ENCODE peak calls at places on chromosomes 11 and 22, in four cellular contexts. One of them, this sample, is unnamed.

GRCh38 chr22:26127126-26127525 is 42.1 kb upstream of the SEZ6L start:
- DNase-seq in HepG2: no peak
- DNase-seq in WTC11: no peak
- DNase-seq in GM12878: no peak
- DNase-seq in this sample: no peak

GRCh38 chr11:336666-337002 is 16.0 kb upstream of the IFITM3 start:
- DNase-seq in HepG2: no peak
- DNase-seq in WTC11: no peak
- DNase-seq in GM12878: no peak
- DNase-seq in this sample: no peak

GRCh38 chr11:65796726-65797601 is 10.1 kb downstream of the OVOL1 start:
- DNase-seq in HepG2: no peak
- DNase-seq in WTC11: no peak
- DNase-seq in GM12878: no peak
- DNase-seq in this sample: no peak

GRCh38 chr11:96161271-96162089 is 181.5 kb downstream of the MAML2 start:
- DNase-seq in HepG2: no peak
- DNase-seq in WTC11: no peak
- DNase-seq in GM12878: no peak
- DNase-seq in this sample: no peak

GRCh38 chr11:106467486-106467885 is 390.0 kb downstream of the AASDHPPT start:
- DNase-seq in HepG2: no peak
- DNase-seq in WTC11: no peak
- DNase-seq in GM12878: no peak
- DNase-seq in this sample: no peak

GRCh38 chr11:70764356-70764905 is 366.1 kb downstream of the CTTN start:
- DNase-seq in HepG2: no peak
- DNase-seq in WTC11: no peak
- DNase-seq in GM12878: no peak
- DNase-seq in this sample: no peak

GRCh38 chr22:41245917-41246499 is 5.3 kb upstream of the CHADL start:
- DNase-seq in HepG2: no peak
- DNase-seq in WTC11: peak; percentile 72
- DNase-seq in GM12878: no peak
- DNase-seq in this sample: no peak

GRCh38 chr22:25219948-25220442 is 556 bp downstream of the CRYBB2 start:
- DNase-seq in HepG2: no peak
- DNase-seq in WTC11: no peak
- DNase-seq in GM12878: no peak
- DNase-seq in this sample: no peak

GRCh38 chr11:96342131-96342970 is 644 bp downstream of the MAML2 start:
- DNase-seq in HepG2: no peak
- DNase-seq in WTC11: no peak
- DNase-seq in GM12878: no peak
- DNase-seq in this sample: no peak

GRCh38 chr11:10350341-10350740 is 45.5 kb downstream of the ADM start:
- DNase-seq in HepG2: peak; percentile 77
- DNase-seq in WTC11: peak; percentile 44
- DNase-seq in GM12878: no peak
- DNase-seq in this sample: no peak

GRCh38 chr11:68784653-68785052 is 33.3 kb upstream of the TESMIN start:
- DNase-seq in HepG2: no peak
- DNase-seq in WTC11: no peak
- DNase-seq in GM12878: no peak
- DNase-seq in this sample: no peak

GRCh38 chr22:25775501-25775900 is 33.5 kb downstream of the MYO18B start:
- DNase-seq in HepG2: no peak
- DNase-seq in WTC11: peak; percentile 65
- DNase-seq in GM12878: no peak
- DNase-seq in this sample: no peak

GRCh38 chr11:128029219-128029722 is 558.1 kb downstream of the ETS1 start:
- DNase-seq in HepG2: no peak
- DNase-seq in WTC11: no peak
- DNase-seq in GM12878: no peak
- DNase-seq in this sample: no peak

GRCh38 chr11:2175659-2176058 is 4.0 kb upstream of the TH start:
- DNase-seq in HepG2: no peak
- DNase-seq in WTC11: no peak
- DNase-seq in GM12878: no peak
- DNase-seq in this sample: no peak

GRCh38 chr11:64539239-64539638 is 51.8 kb upstream of the SLC22A12 start:
- DNase-seq in HepG2: no peak
- DNase-seq in WTC11: no peak
- DNase-seq in GM12878: no peak
- DNase-seq in this sample: no peak

GRCh38 chr22:24875862-24876506 is 70.0 kb downstream of the SGSM1 start:
- DNase-seq in HepG2: no peak
- DNase-seq in WTC11: peak; percentile 68
- DNase-seq in GM12878: no peak
- DNase-seq in this sample: peak; percentile 16

GRCh38 chr11:75429902-75430691 is 2.9 kb downstream of the KLHL35 start:
- DNase-seq in HepG2: no peak
- DNase-seq in WTC11: peak; percentile 62
- DNase-seq in GM12878: no peak
- DNase-seq in this sample: no peak

GRCh38 chr22:24430431-24431308 is 3.3 kb downstream of the ADORA2A start:
- DNase-seq in HepG2: no peak
- DNase-seq in WTC11: no peak
- DNase-seq in GM12878: no peak
- DNase-seq in this sample: no peak

DNA sequence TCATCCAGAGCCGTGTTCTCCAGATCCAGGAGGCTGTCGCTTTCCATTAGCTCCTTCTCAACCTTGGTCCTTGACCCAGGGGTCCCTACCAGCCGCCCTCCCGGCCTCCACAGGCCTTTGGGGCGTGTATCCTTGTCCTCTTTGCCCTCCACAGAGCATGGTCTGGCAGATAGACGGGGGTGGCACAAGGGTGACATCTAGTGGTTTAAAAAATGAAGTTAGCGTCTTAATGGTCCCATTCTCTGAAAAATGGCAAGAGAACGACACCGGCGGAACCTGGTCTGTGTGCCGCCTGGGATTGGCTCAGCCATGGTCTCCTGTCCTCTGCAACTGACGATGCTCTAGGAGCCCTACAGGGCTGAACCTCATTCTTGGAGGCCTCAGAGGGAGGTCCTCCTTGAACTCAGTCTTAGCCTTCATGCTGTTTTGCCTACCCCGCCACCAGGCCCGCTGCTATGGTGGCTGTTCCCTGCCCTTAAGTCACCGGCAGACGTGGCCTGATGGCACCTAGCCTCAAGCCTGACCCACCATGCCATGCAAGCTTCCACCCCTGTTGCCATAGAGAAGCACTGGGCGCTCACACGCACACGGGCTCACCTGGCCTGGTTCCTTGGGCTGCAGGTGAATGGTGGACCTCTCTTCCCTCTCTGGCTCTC is 152.1 kb upstream of the SYN3 start:
- DNase-seq in HepG2: peak; percentile 47
- DNase-seq in WTC11: peak; percentile 59
- DNase-seq in GM12878: no peak
- DNase-seq in this sample: peak; percentile 41
- TF ChIP-seq ETV6 in HepG2: no peak
- TF ChIP-seq ETV6 in WTC11: no peak
- TF ChIP-seq ETV6 in GM12878: no peak
- TF ChIP-seq ETV6 in this sample: no peak

GRCh38 chr22:39534591-39535301 is 2.2 kb upstream of the RPS19BP1 start:
- DNase-seq in HepG2: peak; percentile 54
- DNase-seq in WTC11: peak; percentile 96
- DNase-seq in GM12878: no peak
- DNase-seq in this sample: peak; percentile 74

GRCh38 chr22:39536711-39537110 is 4.2 kb upstream of the RPS19BP1 start:
- DNase-seq in HepG2: no peak
- DNase-seq in WTC11: no peak
- DNase-seq in GM12878: no peak
- DNase-seq in this sample: no peak

GRCh38 chr22:39534092-39534506 is 1.6 kb upstream of the RPS19BP1 start:
- DNase-seq in HepG2: peak; percentile 73
- DNase-seq in WTC11: no peak
- DNase-seq in GM12878: no peak
- DNase-seq in this sample: no peak

GRCh38 chr22:39535831-39536449 is 3.4 kb upstream of the RPS19BP1 start:
- DNase-seq in HepG2: no peak
- DNase-seq in WTC11: no peak
- DNase-seq in GM12878: no peak
- DNase-seq in this sample: no peak

GRCh38 chr22:39535302-39535805 is 2.8 kb upstream of the RPS19BP1 start:
- DNase-seq in HepG2: no peak
- DNase-seq in WTC11: peak; percentile 41
- DNase-seq in GM12878: no peak
- DNase-seq in this sample: no peak
- TF ChIP-seq TCF7 in HepG2: no peak
- TF ChIP-seq TCF7 in WTC11: no peak
- TF ChIP-seq TCF7 in GM12878: no peak
- TF ChIP-seq TCF7 in this sample: no peak

GRCh38 chr11:45412033-45412432 is 125.9 kb upstream of the SYT13 start:
- DNase-seq in HepG2: no peak
- DNase-seq in WTC11: no peak
- DNase-seq in GM12878: no peak
- DNase-seq in this sample: no peak
- TF ChIP-seq ETV6 in HepG2: no peak
- TF ChIP-seq ETV6 in WTC11: no peak
- TF ChIP-seq ETV6 in GM12878: no peak
- TF ChIP-seq ETV6 in this sample: no peak

DNA sequence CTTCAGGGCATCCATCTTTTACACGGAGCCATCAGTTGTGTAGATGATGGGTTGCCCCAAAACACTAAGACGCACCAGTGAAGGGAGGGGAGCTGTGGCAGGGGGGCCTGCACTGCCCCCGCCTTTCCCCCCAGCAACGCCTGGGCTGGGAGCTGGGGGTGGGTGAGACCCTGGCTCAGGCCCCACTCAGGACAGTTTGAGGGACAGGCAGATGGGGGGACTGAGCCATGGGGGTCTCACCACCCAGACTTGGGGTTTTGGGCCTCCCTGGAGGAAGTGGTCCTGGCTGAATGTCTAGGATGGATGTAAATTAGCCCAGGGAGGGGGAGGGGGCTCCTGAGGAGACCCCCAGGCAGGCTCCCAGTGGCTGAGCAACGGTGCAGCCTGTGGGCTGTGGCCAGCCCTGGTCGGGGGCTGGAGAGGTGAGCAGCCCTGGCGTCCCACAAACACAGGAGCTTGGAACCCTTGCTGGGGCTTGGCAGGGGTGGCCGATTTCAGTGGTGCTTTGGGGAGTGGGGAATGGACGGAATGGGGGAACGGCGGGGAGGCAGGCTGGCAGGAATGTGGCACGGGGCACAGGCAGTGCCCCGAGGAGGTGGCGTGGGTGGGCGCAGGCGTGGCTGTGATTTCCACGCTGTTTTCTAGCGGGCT is 6.1 kb downstream of the PARVB start:
- DNase-seq in HepG2: no peak
- DNase-seq in WTC11: no peak
- DNase-seq in GM12878: no peak
- DNase-seq in this sample: no peak
- TF ChIP-seq TCF7 in HepG2: no peak
- TF ChIP-seq TCF7 in WTC11: no peak
- TF ChIP-seq TCF7 in GM12878: no peak
- TF ChIP-seq TCF7 in this sample: no peak

GRCh38 chr11:117230981-117231636 is 764 bp downstream of the PCSK7 start:
- DNase-seq in HepG2: no peak
- DNase-seq in WTC11: no peak
- DNase-seq in GM12878: no peak
- DNase-seq in this sample: no peak
- TF ChIP-seq ETV6 in HepG2: no peak
- TF ChIP-seq ETV6 in WTC11: no peak
- TF ChIP-seq ETV6 in GM12878: no peak
- TF ChIP-seq ETV6 in this sample: no peak

GRCh38 chr11:61609000-61609969 is 28.4 kb upstream of the SYT7 start:
- DNase-seq in HepG2: peak; percentile 85
- DNase-seq in WTC11: no peak
- DNase-seq in GM12878: no peak
- DNase-seq in this sample: no peak
- TF ChIP-seq TCF7 in HepG2: peak; percentile 78
- TF ChIP-seq TCF7 in WTC11: no peak
- TF ChIP-seq TCF7 in GM12878: no peak
- TF ChIP-seq TCF7 in this sample: no peak

GRCh38 chr11:114290503-114291239 is 5.5 kb upstream of the NNMT start:
- DNase-seq in HepG2: no peak
- DNase-seq in WTC11: no peak
- DNase-seq in GM12878: no peak
- DNase-seq in this sample: no peak

GRCh38 chr11:114291847-114292680 is 4.1 kb upstream of the NNMT start:
- DNase-seq in HepG2: no peak
- DNase-seq in WTC11: no peak
- DNase-seq in GM12878: no peak
- DNase-seq in this sample: no peak

GRCh38 chr11:114295676-114296081 is 520 bp upstream of the NNMT start:
- DNase-seq in HepG2: no peak
- DNase-seq in WTC11: no peak
- DNase-seq in GM12878: no peak
- DNase-seq in this sample: no peak

GRCh38 chr11:114291381-114291780 is 4.8 kb upstream of the NNMT start:
- DNase-seq in HepG2: no peak
- DNase-seq in WTC11: no peak
- DNase-seq in GM12878: no peak
- DNase-seq in this sample: no peak

GRCh38 chr11:114293201-114293711 is 2.9 kb upstream of the NNMT start:
- DNase-seq in HepG2: no peak
- DNase-seq in WTC11: no peak
- DNase-seq in GM12878: no peak
- DNase-seq in this sample: no peak
- TF ChIP-seq ETV6 in HepG2: no peak
- TF ChIP-seq ETV6 in WTC11: no peak
- TF ChIP-seq ETV6 in GM12878: no peak
- TF ChIP-seq ETV6 in this sample: no peak

DNA sequence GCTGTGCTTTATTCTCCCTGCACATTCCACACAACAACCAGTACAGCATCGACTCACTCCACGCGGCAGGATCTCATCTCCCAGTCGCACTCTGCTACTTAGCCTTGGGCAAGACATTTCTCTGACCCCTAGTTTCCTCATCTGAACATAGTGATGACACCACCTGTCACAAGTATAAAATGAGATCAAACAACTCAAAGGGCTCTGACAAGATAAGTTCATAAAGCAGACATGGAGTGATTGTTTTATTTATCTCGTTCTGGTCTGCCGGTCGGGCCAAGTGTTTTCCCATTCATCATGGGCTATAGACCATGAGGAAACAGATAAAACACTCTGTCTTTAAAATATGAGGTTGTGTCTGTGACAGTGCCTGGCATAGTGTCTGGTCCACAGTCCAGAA is 35.0 kb downstream of the DSCAML1 start:
- DNase-seq in HepG2: no peak
- DNase-seq in WTC11: no peak
- DNase-seq in GM12878: no peak
- DNase-seq in this sample: no peak
- TF ChIP-seq TCF7 in HepG2: no peak
- TF ChIP-seq TCF7 in WTC11: no peak
- TF ChIP-seq TCF7 in GM12878: no peak
- TF ChIP-seq TCF7 in this sample: no peak

This sample was measured in K562.